ENCODE peak calls at places on chromosomes 5 and 9, in seven cellular contexts. K is A549; P is ELR; R is DMS153; W is hepatic stellate cell; X is activated CD8-positive, alpha-beta T cell treated with anti-CD3 and anti-CD28 coated beads for 36 hours; U is mammary epithelial cell. N is an unnamed sample.

GRCh38 chr5:6568383-6568782 is 64.5 kb downstream of the NSUN2 start:
- DNase-seq in K (no peak), P (no peak), R (no peak), W (no peak), X (no peak), U (no peak), N (no peak)

GRCh38 chr5:74240783-74241750 is 399.5 kb downstream of the ENC1 start:
- DNase-seq in K (no peak), P (peak; percentile 94), R (no peak), W (no peak), X (no peak), U (peak; percentile 100), N (peak; percentile 60)

GRCh38 chr5:68554566-68555279 is 339.2 kb downstream of the PIK3R1 start:
- DNase-seq in K (peak; percentile 49), P (peak; percentile 39), R (no peak), W (peak; percentile 25), X (no peak), U (no peak), N (no peak)

GRCh38 chr9:113654605-113655193 is 191.2 kb downstream of the RGS3 start:
- DNase-seq in K (no peak), P (no peak), R (no peak), W (no peak), X (no peak), U (no peak), N (no peak)

GRCh38 chr9:116155700-116156045 is 2.1 kb downstream of the PAPPA start:
- DNase-seq in K (no peak), P (peak; percentile 69), R (no peak), W (peak; percentile 43), X (no peak), U (no peak), N (no peak)

GRCh38 chr9:106587021-106587420 is 275.9 kb upstream of the ZNF462 start:
- DNase-seq in K (peak; percentile 3), P (no peak), R (no peak), W (no peak), X (no peak), U (peak; percentile 81), N (no peak)

GRCh38 chr9:121844090-121844489 is 192.7 kb downstream of the DAB2IP start:
- DNase-seq in K (no peak), P (no peak), R (peak; percentile 70), W (peak; percentile 60), X (no peak), U (no peak), N (no peak)

GRCh38 chr9:16247188-16247875 is 623.1 kb downstream of the BNC2 start:
- DNase-seq in K (peak; percentile 34), P (peak; percentile 87), R (no peak), W (peak; percentile 63), X (no peak), U (peak; percentile 42), N (no peak)

GRCh38 chr9:19894975-19895374 is 106.1 kb upstream of the SLC24A2 start:
- DNase-seq in K (no peak), P (no peak), R (no peak), W (peak; percentile 4), X (no peak), U (no peak), N (no peak)

GRCh38 chr5:58715997-58716656 is 133.3 kb downstream of the RAB3C start:
- DNase-seq in K (no peak), P (no peak), R (no peak), W (no peak), X (no peak), U (no peak), N (no peak)

GRCh38 chr9:27349681-27350080 is 52.7 kb upstream of the EQTN start:
- DNase-seq in K (no peak), P (no peak), R (no peak), W (no peak), X (no peak), U (no peak), N (no peak)

GRCh38 chr5:149406203-149406978 is 27.3 kb upstream of the IL17B start:
- DNase-seq in K (no peak), P (no peak), R (no peak), W (peak; percentile 97), X (no peak), U (no peak), N (no peak)

GRCh38 chr5:140114341-140115185 is 654 bp downstream of the PURA start:
- DNase-seq in K (peak; percentile 73), P (peak; percentile 77), R (no peak), W (no peak), X (peak; percentile 55), U (peak; percentile 64), N (peak; percentile 81)

GRCh38 chr5:10036136-10036535 is 213.6 kb downstream of the ATPSCKMT start:
- DNase-seq in K (no peak), P (peak; percentile 47), R (no peak), W (no peak), X (no peak), U (peak; percentile 68), N (no peak)

GRCh38 chr5:149367249-149367971 is 9.6 kb downstream of the PCYOX1L start:
- DNase-seq in K (peak; percentile 82), P (peak; percentile 85), R (peak; percentile 5), W (peak; percentile 93), X (peak; percentile 73), U (peak; percentile 54), N (peak; percentile 93)

GRCh38 chr5:141782991-141783598 is 95.1 kb downstream of the PCDH1 start:
- DNase-seq in K (peak; percentile 31), P (no peak), R (no peak), W (no peak), X (no peak), U (no peak), N (no peak)

N was measured in HT-29.